ENCODE peak calls at places on chromosomes 11 and 22, in six cellular contexts. M, F, C, L, G and A are unnamed samples.

GRCh38 chr22:39428597-39429071 is 28.2 kb upstream of the MGAT3 start:
- DNase-seq in M (no peak), F (no peak), C (no peak), L (no peak), G (peak; percentile 88), A (no peak)

GRCh38 chr11:94885581-94885980 is 87.8 kb downstream of the CWC15 start:
- DNase-seq in M (no peak), F (no peak), C (no peak), L (no peak), G (no peak), A (no peak)

GRCh38 chr22:17748555-17749353 is 25.5 kb downstream of the BID start:
- DNase-seq in M (no peak), F (no peak), C (no peak), L (no peak), G (peak; percentile 72), A (no peak)

GRCh38 chr11:64607381-64608259 is 16.6 kb downstream of the SLC22A12 start:
- DNase-seq in M (no peak), F (peak; percentile 87), C (no peak), L (peak; percentile 48), G (peak; percentile 64), A (no peak)

GRCh38 chr22:19962246-19962908 is 20.8 kb upstream of the TXNRD2 start:
- DNase-seq in M (peak; percentile 81), F (peak; percentile 88), C (peak; percentile 24), L (peak; percentile 68), G (peak; percentile 91), A (peak; percentile 54)

GRCh38 chr11:115269193-115269592 is 235.0 kb downstream of the CADM1 start:
- DNase-seq in M (no peak), F (no peak), C (no peak), L (no peak), G (no peak), A (no peak)

GRCh38 chr11:103907548-103908455 is 128.6 kb upstream of the DDI1 start:
- DNase-seq in M (no peak), F (peak; percentile 55), C (no peak), L (no peak), G (no peak), A (no peak)

GRCh38 chr11:99316761-99317475 is 296.2 kb downstream of the CNTN5 start:
- DNase-seq in M (no peak), F (peak; percentile 59), C (no peak), L (peak; percentile 31), G (peak; percentile 3), A (no peak)

GRCh38 chr11:94781822-94782221 is 13.7 kb downstream of the AMOTL1 start:
- DNase-seq in M (peak; percentile 39), F (peak; percentile 44), C (no peak), L (no peak), G (no peak), A (no peak)

GRCh38 chr11:60914620-60915249 is 777 bp downstream of the TMEM109 start:
- DNase-seq in M (peak; percentile 45), F (peak; percentile 59), C (peak; percentile 32), L (no peak), G (peak; percentile 64), A (no peak)

GRCh38 chr11:90332415-90332814 is 109.6 kb upstream of the CHORDC1 start:
- DNase-seq in M (peak; percentile 60), F (no peak), C (no peak), L (no peak), G (no peak), A (no peak)

GRCh38 chr11:125433454-125434121 is 62.5 kb downstream of the FEZ1 start:
- DNase-seq in M (peak; percentile 74), F (peak; percentile 80), C (no peak), L (peak; percentile 54), G (peak; percentile 85), A (peak; percentile 8)

GRCh38 chr11:75547617-75548054 is 14.4 kb upstream of the SERPINH1 start:
- DNase-seq in M (peak; percentile 68), F (peak; percentile 88), C (no peak), L (peak; percentile 80), G (peak; percentile 92), A (no peak)

GRCh38 chr22:38127869-38128268 is 17.4 kb upstream of the BAIAP2L2 start:
- DNase-seq in M (no peak), F (no peak), C (no peak), L (no peak), G (peak; percentile 41), A (no peak)

GRCh38 chr22:27480487-27480886 is 321.1 kb downstream of the MN1 start:
- DNase-seq in M (no peak), F (no peak), C (no peak), L (no peak), G (peak; percentile 79), A (no peak)

GRCh38 chr22:30969532-30970355 is 679 bp downstream of the TUG1 start:
- DNase-seq in M (peak; percentile 52), F (peak; percentile 76), C (no peak), L (peak; percentile 45), G (peak; percentile 76), A (peak; percentile 48)

GRCh38 chr22:38760477-38761201 is 4.8 kb upstream of the SUN2 start:
- DNase-seq in M (peak; percentile 38), F (no peak), C (no peak), L (no peak), G (peak; percentile 71), A (no peak)

GRCh38 chr11:78019808-78020207 is 3.3 kb downstream of the KCTD14 start:
- DNase-seq in M (peak; percentile 85), F (no peak), C (no peak), L (no peak), G (no peak), A (no peak)

GRCh38 chr22:21981874-21982273 is 713 bp downstream of the TOP3B start:
- DNase-seq in M (peak; percentile 2), F (no peak), C (no peak), L (no peak), G (no peak), A (no peak)

GRCh38 chr11:85774256-85775097 is 36.5 kb downstream of the SYTL2 start:
- DNase-seq in M (no peak), F (no peak), C (no peak), L (no peak), G (no peak), A (no peak)

GRCh38 chr11:73555615-73556014 is 42.3 kb downstream of the FAM168A start:
- DNase-seq in M (no peak), F (no peak), C (no peak), L (no peak), G (no peak), A (no peak)

GRCh38 chr11:65427691-65428577 is 5.3 kb downstream of the NEAT1 start:
- DNase-seq in M (peak; percentile 84), F (no peak), C (peak; percentile 31), L (peak; percentile 40), G (no peak), A (no peak)

GRCh38 chr22:37401861-37402506 is 25.3 kb downstream of the ELFN2 start:
- DNase-seq in M (no peak), F (no peak), C (no peak), L (no peak), G (no peak), A (no peak)

GRCh38 chr11:129861702-129862107 is 33.7 kb downstream of the NFRKB start:
- DNase-seq in M (peak; percentile 97), F (peak; percentile 91), C (no peak), L (peak; percentile 54), G (peak; percentile 88), A (no peak)

GRCh38 chr22:25758316-25758715 is 16.3 kb downstream of the MYO18B start:
- DNase-seq in M (no peak), F (no peak), C (no peak), L (no peak), G (no peak), A (no peak)

GRCh38 chr11:6646631-6647281 is 8.9 kb downstream of the DCHS1 start:
- DNase-seq in M (no peak), F (peak; percentile 79), C (peak; percentile 22), L (peak; percentile 58), G (peak; percentile 74), A (peak; percentile 25)

GRCh38 chr11:72471005-72471898 is 36.9 kb upstream of the CLPB start:
- DNase-seq in M (peak; percentile 74), F (peak; percentile 86), C (peak; percentile 57), L (peak; percentile 62), G (peak; percentile 94), A (peak; percentile 34)

GRCh38 chr11:114440971-114441810 is 1.9 kb downstream of the REXO2 start:
- DNase-seq in M (no peak), F (no peak), C (no peak), L (no peak), G (peak; percentile 14), A (no peak)

GRCh38 chr22:20014526-20015186 is 2.0 kb downstream of the ARVCF start:
- DNase-seq in M (no peak), F (no peak), C (no peak), L (no peak), G (no peak), A (no peak)

GRCh38 chr11:32893947-32894827 is 1.6 kb downstream of the QSER1 start:
- DNase-seq in M (peak; percentile 88), F (peak; percentile 82), C (peak; percentile 3), L (no peak), G (peak; percentile 88), A (no peak)

GRCh38 chr11:110971110-110971509 is 258.9 kb upstream of the ARHGAP20 start:
- DNase-seq in M (peak; percentile 64), F (peak; percentile 31), C (no peak), L (no peak), G (no peak), A (no peak)

GRCh38 chr22:30370681-30371080 is 13.9 kb downstream of the CCDC157 start:
- DNase-seq in M (no peak), F (no peak), C (no peak), L (no peak), G (peak; percentile 94), A (no peak)